ENCODE peak calls at places on chromosomes 3 and 15, in ten cellular contexts. One of them, this sample, is unnamed. For H3K9me3, the result is how much of the 10 kb centered on the place peaks cover.

GRCh38 chr3:171150945-171151344 is 124.4 kb upstream of the SLC2A2 start:
- DNase-seq in IMR-90: no peak
- DNase-seq in stomach: no peak
- DNase-seq in OCI-LY7: no peak
- DNase-seq in neural progenitor cell: no peak
- DNase-seq in CD8-positive, alpha-beta T cell: no peak
- DNase-seq in transverse colon: no peak
- DNase-seq in CD8-positive, alpha-beta memory T cell: no peak
- DNase-seq in aorta: no peak
- DNase-seq in ovary: no peak
- DNase-seq in this sample: no peak

GRCh38 chr3:65963787-65964707 is 74.7 kb downstream of the MAGI1 start:
- DNase-seq in aorta: no peak
- DNase-seq in ovary: no peak
- DNase-seq in neural progenitor cell: no peak
- DNase-seq in IMR-90: peak
- DNase-seq in OCI-LY7: no peak
- DNase-seq in transverse colon: no peak
- DNase-seq in stomach: no peak
- DNase-seq in CD8-positive, alpha-beta memory T cell: no peak
- DNase-seq in CD8-positive, alpha-beta T cell: no peak
- DNase-seq in this sample: peak

GRCh38 chr3:40043444-40043755 is 234.0 kb downstream of the MYRIP start:
- DNase-seq in aorta: no peak
- DNase-seq in neural progenitor cell: no peak
- DNase-seq in stomach: no peak
- DNase-seq in transverse colon: no peak
- DNase-seq in CD8-positive, alpha-beta T cell: no peak
- DNase-seq in CD8-positive, alpha-beta memory T cell: no peak
- DNase-seq in IMR-90: no peak
- DNase-seq in OCI-LY7: no peak
- DNase-seq in ovary: no peak
- DNase-seq in this sample: peak

GRCh38 chr15:100929641-100930042 is 10.5 kb downstream of the LRRK1 start:
- DNase-seq in OCI-LY7: peak
- DNase-seq in IMR-90: no peak
- DNase-seq in transverse colon: no peak
- DNase-seq in CD8-positive, alpha-beta memory T cell: no peak
- DNase-seq in CD8-positive, alpha-beta T cell: no peak
- DNase-seq in stomach: no peak
- DNase-seq in neural progenitor cell: peak
- DNase-seq in aorta: no peak
- DNase-seq in ovary: no peak
- DNase-seq in this sample: no peak

GRCh38 chr3:59772416-59773408 is 722.9 kb upstream of the CFAP20DC start:
- DNase-seq in CD8-positive, alpha-beta T cell: peak
- DNase-seq in ovary: no peak
- DNase-seq in aorta: no peak
- DNase-seq in transverse colon: peak
- DNase-seq in OCI-LY7: no peak
- DNase-seq in CD8-positive, alpha-beta memory T cell: peak
- DNase-seq in IMR-90: no peak
- DNase-seq in neural progenitor cell: no peak
- DNase-seq in stomach: no peak
- DNase-seq in this sample: no peak

GRCh38 chr3:21109056-21109455 is 642.0 kb downstream of the ZNF385D start:
- DNase-seq in IMR-90: no peak
- DNase-seq in transverse colon: no peak
- DNase-seq in aorta: no peak
- DNase-seq in CD8-positive, alpha-beta memory T cell: no peak
- DNase-seq in stomach: no peak
- DNase-seq in ovary: no peak
- DNase-seq in OCI-LY7: no peak
- DNase-seq in CD8-positive, alpha-beta T cell: no peak
- DNase-seq in neural progenitor cell: no peak
- DNase-seq in this sample: no peak

GRCh38 chr15:29849716-29850115 is 27.4 kb upstream of the TJP1 start:
- DNase-seq in OCI-LY7: no peak
- DNase-seq in transverse colon: no peak
- DNase-seq in neural progenitor cell: no peak
- DNase-seq in CD8-positive, alpha-beta T cell: no peak
- DNase-seq in IMR-90: no peak
- DNase-seq in ovary: no peak
- DNase-seq in CD8-positive, alpha-beta memory T cell: no peak
- DNase-seq in stomach: no peak
- DNase-seq in aorta: no peak
- DNase-seq in this sample: no peak

GRCh38 chr3:66031102-66031698 is 7.5 kb downstream of the MAGI1 start:
- DNase-seq in aorta: no peak
- DNase-seq in IMR-90: peak
- DNase-seq in neural progenitor cell: no peak
- DNase-seq in ovary: no peak
- DNase-seq in transverse colon: no peak
- DNase-seq in CD8-positive, alpha-beta T cell: no peak
- DNase-seq in stomach: no peak
- DNase-seq in OCI-LY7: no peak
- DNase-seq in CD8-positive, alpha-beta memory T cell: no peak
- DNase-seq in this sample: no peak

GRCh38 chr3:188244395-188244861 is 90.5 kb downstream of the LPP start:
- DNase-seq in IMR-90: peak
- DNase-seq in CD8-positive, alpha-beta memory T cell: no peak
- DNase-seq in OCI-LY7: peak
- DNase-seq in CD8-positive, alpha-beta T cell: no peak
- DNase-seq in neural progenitor cell: no peak
- DNase-seq in ovary: no peak
- DNase-seq in aorta: no peak
- DNase-seq in stomach: no peak
- DNase-seq in transverse colon: no peak
- DNase-seq in this sample: no peak

GRCh38 chr3:65811917-65812316 is 226.8 kb downstream of the MAGI1 start:
- DNase-seq in transverse colon: no peak
- DNase-seq in CD8-positive, alpha-beta memory T cell: no peak
- DNase-seq in neural progenitor cell: peak
- DNase-seq in aorta: no peak
- DNase-seq in CD8-positive, alpha-beta T cell: no peak
- DNase-seq in stomach: no peak
- DNase-seq in ovary: no peak
- DNase-seq in OCI-LY7: no peak
- DNase-seq in IMR-90: peak
- DNase-seq in this sample: no peak

GRCh38 chr3:71251156-71251775 is 332.3 kb downstream of the FOXP1 start:
- DNase-seq in OCI-LY7: no peak
- DNase-seq in CD8-positive, alpha-beta memory T cell: no peak
- DNase-seq in neural progenitor cell: no peak
- DNase-seq in aorta: no peak
- DNase-seq in stomach: no peak
- DNase-seq in ovary: no peak
- DNase-seq in CD8-positive, alpha-beta T cell: no peak
- DNase-seq in IMR-90: peak
- DNase-seq in transverse colon: no peak
- DNase-seq in this sample: no peak

GRCh38 chr15:89335289-89336041 is 841 bp upstream of the POLG start:
- DNase-seq in OCI-LY7: peak
- DNase-seq in IMR-90: no peak
- DNase-seq in neural progenitor cell: peak
- DNase-seq in stomach: no peak
- DNase-seq in CD8-positive, alpha-beta memory T cell: peak
- DNase-seq in CD8-positive, alpha-beta T cell: no peak
- DNase-seq in aorta: no peak
- DNase-seq in transverse colon: peak
- DNase-seq in ovary: peak
- DNase-seq in this sample: no peak

GRCh38 chr3:31960793-31961431 is 20.1 kb downstream of the OSBPL10 start:
- DNase-seq in OCI-LY7: peak
- DNase-seq in neural progenitor cell: no peak
- DNase-seq in IMR-90: peak
- DNase-seq in stomach: no peak
- DNase-seq in ovary: no peak
- DNase-seq in CD8-positive, alpha-beta memory T cell: no peak
- DNase-seq in aorta: no peak
- DNase-seq in CD8-positive, alpha-beta T cell: no peak
- DNase-seq in transverse colon: no peak
- DNase-seq in this sample: peak

GRCh38 chr3:197002701-197003454 is 26.7 kb downstream of the MELTF start:
- DNase-seq in ovary: peak
- DNase-seq in neural progenitor cell: peak
- DNase-seq in IMR-90: peak
- DNase-seq in aorta: peak
- DNase-seq in OCI-LY7: peak
- DNase-seq in CD8-positive, alpha-beta T cell: peak
- DNase-seq in transverse colon: peak
- DNase-seq in CD8-positive, alpha-beta memory T cell: peak
- DNase-seq in stomach: peak
- DNase-seq in this sample: peak

GRCh38 chr3:197001106-197001971 is 28.3 kb downstream of the MELTF start:
- DNase-seq in stomach: no peak
- DNase-seq in OCI-LY7: peak
- DNase-seq in IMR-90: no peak
- DNase-seq in CD8-positive, alpha-beta memory T cell: peak
- DNase-seq in ovary: no peak
- DNase-seq in CD8-positive, alpha-beta T cell: no peak
- DNase-seq in neural progenitor cell: no peak
- DNase-seq in aorta: peak
- DNase-seq in transverse colon: no peak
- DNase-seq in this sample: no peak

GRCh38 chr3:197003461-197004385 is 25.9 kb downstream of the MELTF start:
- DNase-seq in neural progenitor cell: peak
- DNase-seq in OCI-LY7: peak
- DNase-seq in CD8-positive, alpha-beta T cell: peak
- DNase-seq in IMR-90: no peak
- DNase-seq in CD8-positive, alpha-beta memory T cell: peak
- DNase-seq in transverse colon: peak
- DNase-seq in ovary: peak
- DNase-seq in aorta: peak
- DNase-seq in stomach: peak
- DNase-seq in this sample: no peak

GRCh38 chr3:197000211-197000610 is 29.4 kb downstream of the MELTF start:
- DNase-seq in aorta: peak
- DNase-seq in stomach: no peak
- DNase-seq in CD8-positive, alpha-beta T cell: no peak
- DNase-seq in CD8-positive, alpha-beta memory T cell: peak
- DNase-seq in neural progenitor cell: no peak
- DNase-seq in IMR-90: peak
- DNase-seq in OCI-LY7: peak
- DNase-seq in ovary: no peak
- DNase-seq in transverse colon: no peak
- DNase-seq in this sample: no peak

GRCh38 chr3:197001972-197002700 is 27.5 kb downstream of the MELTF start:
- DNase-seq in CD8-positive, alpha-beta memory T cell: no peak
- DNase-seq in CD8-positive, alpha-beta T cell: no peak
- DNase-seq in transverse colon: no peak
- DNase-seq in OCI-LY7: peak
- DNase-seq in ovary: peak
- DNase-seq in IMR-90: no peak
- DNase-seq in neural progenitor cell: peak
- DNase-seq in aorta: peak
- DNase-seq in stomach: no peak
- DNase-seq in this sample: no peak
- H3K4me3 ChIP-seq in CD8-positive, alpha-beta memory T cell: no peak
- H3K4me3 ChIP-seq in CD8-positive, alpha-beta T cell: peak
- H3K4me3 ChIP-seq in transverse colon: peak
- H3K4me3 ChIP-seq in OCI-LY7: peak
- H3K4me3 ChIP-seq in ovary: peak
- H3K4me3 ChIP-seq in IMR-90: peak
- H3K4me3 ChIP-seq in neural progenitor cell: peak
- H3K4me3 ChIP-seq in aorta: peak
- H3K4me3 ChIP-seq in stomach: peak
- H3K4me3 ChIP-seq in this sample: no peak

GRCh38 chr15:25239471-25240345 is 199.1 kb downstream of the UBE3A start:
- DNase-seq in OCI-LY7: no peak
- DNase-seq in ovary: no peak
- DNase-seq in stomach: no peak
- DNase-seq in CD8-positive, alpha-beta T cell: no peak
- DNase-seq in transverse colon: no peak
- DNase-seq in aorta: peak
- DNase-seq in IMR-90: no peak
- DNase-seq in CD8-positive, alpha-beta memory T cell: peak
- DNase-seq in neural progenitor cell: no peak
- DNase-seq in this sample: no peak
- H3K9me3 ChIP-seq in OCI-LY7: under half
- H3K9me3 ChIP-seq in ovary: under half
- H3K9me3 ChIP-seq in stomach: half or more
- H3K9me3 ChIP-seq in CD8-positive, alpha-beta T cell: under half
- H3K9me3 ChIP-seq in transverse colon: under half
- H3K9me3 ChIP-seq in aorta: under half
- H3K9me3 ChIP-seq in IMR-90: half or more
- H3K9me3 ChIP-seq in CD8-positive, alpha-beta memory T cell: under half
- H3K9me3 ChIP-seq in neural progenitor cell: under half
- H3K9me3 ChIP-seq in this sample: under half

GRCh38 chr3:4735243-4735642 is 242.1 kb downstream of the ITPR1 start:
- DNase-seq in stomach: no peak
- DNase-seq in aorta: no peak
- DNase-seq in OCI-LY7: no peak
- DNase-seq in CD8-positive, alpha-beta T cell: no peak
- DNase-seq in ovary: no peak
- DNase-seq in transverse colon: no peak
- DNase-seq in CD8-positive, alpha-beta memory T cell: no peak
- DNase-seq in neural progenitor cell: no peak
- DNase-seq in IMR-90: no peak
- DNase-seq in this sample: peak
- H3K4me3 ChIP-seq in stomach: no peak
- H3K4me3 ChIP-seq in aorta: no peak
- H3K4me3 ChIP-seq in OCI-LY7: no peak
- H3K4me3 ChIP-seq in CD8-positive, alpha-beta T cell: no peak
- H3K4me3 ChIP-seq in ovary: no peak
- H3K4me3 ChIP-seq in transverse colon: no peak
- H3K4me3 ChIP-seq in CD8-positive, alpha-beta memory T cell: no peak
- H3K4me3 ChIP-seq in neural progenitor cell: no peak
- H3K4me3 ChIP-seq in IMR-90: no peak
- H3K4me3 ChIP-seq in this sample: no peak

DNA sequence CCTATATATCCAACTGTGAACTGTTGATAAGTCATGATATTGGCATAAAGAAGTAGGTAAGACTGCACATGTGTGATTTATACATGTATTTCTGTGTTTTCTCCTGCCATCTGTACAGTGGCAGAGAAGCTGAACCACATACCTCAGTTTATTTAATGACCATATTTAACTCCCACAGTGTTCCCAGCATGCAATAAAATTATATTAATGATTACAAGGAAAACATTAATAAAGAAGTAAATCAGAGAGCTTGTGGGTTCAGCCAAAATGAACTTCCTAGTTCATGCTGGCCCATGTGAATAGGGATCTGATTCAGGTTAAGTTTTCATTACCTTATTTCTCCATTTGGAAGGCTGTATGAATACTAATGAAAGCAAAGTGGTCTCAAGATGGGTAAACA is 439.2 kb downstream of the CNTN6 start:
- DNase-seq in CD8-positive, alpha-beta memory T cell: no peak
- DNase-seq in transverse colon: no peak
- DNase-seq in CD8-positive, alpha-beta T cell: no peak
- DNase-seq in aorta: no peak
- DNase-seq in stomach: no peak
- DNase-seq in OCI-LY7: no peak
- DNase-seq in neural progenitor cell: no peak
- DNase-seq in ovary: no peak
- DNase-seq in IMR-90: no peak
- DNase-seq in this sample: no peak
- H3K9me3 ChIP-seq in CD8-positive, alpha-beta memory T cell: under half
- H3K9me3 ChIP-seq in transverse colon: under half
- H3K9me3 ChIP-seq in CD8-positive, alpha-beta T cell: under half
- H3K9me3 ChIP-seq in aorta: under half
- H3K9me3 ChIP-seq in stomach: under half
- H3K9me3 ChIP-seq in OCI-LY7: under half
- H3K9me3 ChIP-seq in neural progenitor cell: under half
- H3K9me3 ChIP-seq in ovary: under half
- H3K9me3 ChIP-seq in IMR-90: under half
- H3K9me3 ChIP-seq in this sample: under half